ENCODE peak calls at places on chromosomes 6 and 20, in four cellular contexts. One of them, this sample, is unnamed.

GRCh38 chr6:111590209-111590955 is 15.3 kb downstream of the TRAF3IP2 start:
- DNase-seq in pancreas: no peak
- DNase-seq in K562: no peak
- DNase-seq in naive thymus-derived CD4-positive, alpha-beta T cell: no peak
- DNase-seq in this sample: no peak

GRCh38 chr6:113082691-113083090 is 735.6 kb downstream of the RFPL4B start:
- DNase-seq in pancreas: no peak
- DNase-seq in K562: no peak
- DNase-seq in naive thymus-derived CD4-positive, alpha-beta T cell: no peak
- DNase-seq in this sample: no peak

GRCh38 chr6:168244961-168245551 is 74.5 kb downstream of the DACT2 start:
- DNase-seq in pancreas: no peak
- DNase-seq in K562: no peak
- DNase-seq in naive thymus-derived CD4-positive, alpha-beta T cell: no peak
- DNase-seq in this sample: no peak

GRCh38 chr6:134245041-134245440 is 72.9 kb downstream of the SGK1 start:
- DNase-seq in pancreas: no peak
- DNase-seq in K562: no peak
- DNase-seq in naive thymus-derived CD4-positive, alpha-beta T cell: no peak
- DNase-seq in this sample: no peak

GRCh38 chr20:45095753-45096371 is 5.1 kb downstream of the KCNS1 start:
- DNase-seq in pancreas: no peak
- DNase-seq in K562: peak; percentile 64
- DNase-seq in naive thymus-derived CD4-positive, alpha-beta T cell: peak; percentile 58
- DNase-seq in this sample: peak; percentile 75

GRCh38 chr6:8215631-8216030 is 113.3 kb upstream of the EEF1E1 start:
- DNase-seq in pancreas: no peak
- DNase-seq in K562: no peak
- DNase-seq in naive thymus-derived CD4-positive, alpha-beta T cell: no peak
- DNase-seq in this sample: no peak

GRCh38 chr6:149897855-149898744 is at the start of gene RAET1E:
- DNase-seq in pancreas: no peak
- DNase-seq in K562: no peak
- DNase-seq in naive thymus-derived CD4-positive, alpha-beta T cell: no peak
- DNase-seq in this sample: no peak

GRCh38 chr6:134619789-134620188 is 301.9 kb upstream of the SGK1 start:
- DNase-seq in pancreas: no peak
- DNase-seq in K562: no peak
- DNase-seq in naive thymus-derived CD4-positive, alpha-beta T cell: no peak
- DNase-seq in this sample: no peak

GRCh38 chr6:87929843-87930288 is 117.8 kb upstream of the SPACA1 start:
- DNase-seq in pancreas: peak; percentile 68
- DNase-seq in K562: peak; percentile 66
- DNase-seq in naive thymus-derived CD4-positive, alpha-beta T cell: peak; percentile 43
- DNase-seq in this sample: peak; percentile 61

GRCh38 chr20:11992426-11992825 is 74.7 kb downstream of the BTBD3 start:
- DNase-seq in pancreas: no peak
- DNase-seq in K562: no peak
- DNase-seq in naive thymus-derived CD4-positive, alpha-beta T cell: no peak
- DNase-seq in this sample: no peak

GRCh38 chr20:61639200-61639599 is 387.1 kb downstream of the CDH4 start:
- DNase-seq in pancreas: no peak
- DNase-seq in K562: no peak
- DNase-seq in naive thymus-derived CD4-positive, alpha-beta T cell: no peak
- DNase-seq in this sample: no peak

GRCh38 chr6:25882066-25882496 is 8.0 kb upstream of the SLC17A3 start:
- DNase-seq in pancreas: peak; percentile 65
- DNase-seq in K562: no peak
- DNase-seq in naive thymus-derived CD4-positive, alpha-beta T cell: no peak
- DNase-seq in this sample: peak; percentile 31

GRCh38 chr20:61161649-61162210 is 90.3 kb upstream of the CDH4 start:
- DNase-seq in pancreas: no peak
- DNase-seq in K562: no peak
- DNase-seq in naive thymus-derived CD4-positive, alpha-beta T cell: no peak
- DNase-seq in this sample: no peak

GRCh38 chr6:100504786-100505737 is 40.3 kb upstream of the SIM1 start:
- DNase-seq in pancreas: no peak
- DNase-seq in K562: no peak
- DNase-seq in naive thymus-derived CD4-positive, alpha-beta T cell: no peak
- DNase-seq in this sample: no peak

GRCh38 chr6:25138024-25138696 is 141.0 kb upstream of the CARMIL1 start:
- DNase-seq in pancreas: no peak
- DNase-seq in K562: no peak
- DNase-seq in naive thymus-derived CD4-positive, alpha-beta T cell: peak; percentile 65
- DNase-seq in this sample: peak; percentile 76

GRCh38 chr6:157075549-157076426 is 247.5 kb downstream of the TMEM242 start:
- DNase-seq in pancreas: no peak
- DNase-seq in K562: no peak
- DNase-seq in naive thymus-derived CD4-positive, alpha-beta T cell: no peak
- DNase-seq in this sample: no peak

DNA sequence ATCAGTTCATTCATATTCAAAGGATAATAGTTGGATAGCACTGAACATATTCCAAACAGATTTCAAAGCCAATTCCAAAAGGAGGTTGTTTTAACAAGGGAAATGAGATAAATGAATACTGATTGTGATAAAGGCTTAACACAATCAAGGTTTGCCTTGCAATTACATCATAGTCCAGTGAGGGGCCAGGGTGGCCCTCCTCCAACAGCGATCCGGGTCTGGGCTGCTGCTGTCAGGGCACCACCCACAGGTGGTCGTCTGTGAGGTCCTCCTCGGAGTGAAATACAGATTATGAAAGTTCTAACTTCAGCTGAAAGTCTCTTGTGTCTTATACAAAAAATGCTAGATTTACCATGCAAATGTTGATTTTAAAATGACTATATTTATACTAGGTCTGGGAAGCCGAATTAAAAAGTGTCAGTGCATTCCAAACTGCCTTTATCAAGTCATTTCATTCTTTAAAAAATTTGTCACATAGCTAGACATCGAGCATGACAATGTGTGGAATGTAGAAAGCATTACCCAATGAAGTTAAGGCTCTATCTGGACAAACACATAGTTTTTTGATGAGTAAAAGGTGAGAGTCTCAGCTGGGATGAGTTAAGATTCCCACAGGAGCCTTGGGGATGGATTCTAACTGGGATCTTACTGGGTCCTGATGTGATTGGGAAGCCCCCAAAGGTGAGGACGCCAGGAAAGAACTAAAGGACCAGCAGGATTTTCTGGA is 65.9 kb upstream of the SLC22A23 start:
- DNase-seq in pancreas: no peak
- DNase-seq in K562: no peak
- DNase-seq in naive thymus-derived CD4-positive, alpha-beta T cell: no peak
- DNase-seq in this sample: no peak
- H3K4me1 ChIP-seq in pancreas: no peaks in the 10 kb centered on the region
- H3K4me1 ChIP-seq in K562: peaks cover 3% of the 10 kb centered on the region
- H3K4me1 ChIP-seq in naive thymus-derived CD4-positive, alpha-beta T cell: no peaks in the 10 kb centered on the region
- H3K4me1 ChIP-seq in this sample: no peaks in the 10 kb centered on the region

GRCh38 chr6:36955671-36956070 is 1.1 kb downstream of the PI16 start:
- DNase-seq in pancreas: no peak
- DNase-seq in K562: no peak
- DNase-seq in naive thymus-derived CD4-positive, alpha-beta T cell: no peak
- DNase-seq in this sample: no peak

GRCh38 chr6:36954262-36954931 is at the start of gene PI16:
- DNase-seq in pancreas: no peak
- DNase-seq in K562: peak; percentile 76
- DNase-seq in naive thymus-derived CD4-positive, alpha-beta T cell: no peak
- DNase-seq in this sample: no peak

GRCh38 chr6:36956111-36956820 is 1.7 kb downstream of the PI16 start:
- DNase-seq in pancreas: no peak
- DNase-seq in K562: no peak
- DNase-seq in naive thymus-derived CD4-positive, alpha-beta T cell: no peak
- DNase-seq in this sample: no peak

GRCh38 chr6:36953931-36954261 is 642 bp upstream of the PI16 start:
- DNase-seq in pancreas: no peak
- DNase-seq in K562: no peak
- DNase-seq in naive thymus-derived CD4-positive, alpha-beta T cell: no peak
- DNase-seq in this sample: no peak

GRCh38 chr6:36955136-36955535 is 598 bp downstream of the PI16 start:
- DNase-seq in pancreas: peak; percentile 30
- DNase-seq in K562: no peak
- DNase-seq in naive thymus-derived CD4-positive, alpha-beta T cell: no peak
- DNase-seq in this sample: no peak
- H3K4me3 ChIP-seq in pancreas: no peak overlapping the region
- H3K4me3 ChIP-seq in K562: no peak overlapping the region
- H3K4me3 ChIP-seq in naive thymus-derived CD4-positive, alpha-beta T cell: peak overlapping the region; percentile 12
- H3K4me3 ChIP-seq in this sample: no peak overlapping the region

DNA sequence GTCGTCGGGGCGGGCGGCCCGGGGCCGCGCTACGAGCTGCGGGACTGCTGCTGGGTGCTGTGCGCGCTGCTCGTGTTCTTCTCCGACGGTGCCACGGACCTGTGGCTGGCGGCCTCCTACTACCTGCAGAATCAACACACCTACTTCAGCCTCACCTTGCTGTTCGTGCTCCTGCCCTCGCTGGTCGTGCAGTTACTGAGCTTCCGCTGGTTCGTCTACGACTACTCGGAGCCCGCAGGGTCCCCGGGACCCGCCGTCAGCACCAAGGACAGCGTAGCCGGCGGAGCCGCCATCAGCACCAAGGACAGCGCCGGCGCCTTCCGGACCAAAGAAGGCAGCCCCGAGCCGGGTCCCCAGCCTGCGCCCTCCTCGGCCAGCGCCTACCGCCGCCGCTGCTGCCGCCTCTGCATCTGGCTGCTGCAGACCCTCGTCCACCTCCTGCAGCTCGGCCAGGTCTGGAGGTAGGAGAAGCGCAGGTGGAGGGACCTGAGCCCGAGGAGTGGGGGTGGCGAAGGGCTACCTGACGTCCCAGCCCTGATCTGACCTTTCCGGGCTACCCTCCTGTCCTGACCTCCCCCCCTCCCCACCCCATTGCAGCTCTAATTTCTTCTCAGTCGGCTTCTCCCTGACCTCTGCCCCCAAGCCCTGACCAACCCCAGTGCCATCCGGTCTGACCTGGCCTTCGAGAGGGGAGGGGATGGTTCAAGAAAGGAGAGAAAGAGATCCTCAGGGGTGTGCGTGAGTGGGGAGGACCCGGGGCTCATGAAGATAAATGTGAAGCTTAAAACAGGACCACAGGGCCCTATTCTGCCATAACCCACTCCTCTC is 562 bp downstream of the XKR7 start:
- DNase-seq in pancreas: peak; percentile 89
- DNase-seq in K562: peak; percentile 96
- DNase-seq in naive thymus-derived CD4-positive, alpha-beta T cell: peak; percentile 80
- DNase-seq in this sample: peak; percentile 82
- H3K27me3 ChIP-seq in pancreas: no peaks in the 10 kb centered on the region
- H3K27me3 ChIP-seq in K562: peaks cover 27% of the 10 kb centered on the region
- H3K27me3 ChIP-seq in naive thymus-derived CD4-positive, alpha-beta T cell: peaks cover 5% of the 10 kb centered on the region
- H3K27me3 ChIP-seq in this sample: peaks cover 11% of the 10 kb centered on the region

DNA sequence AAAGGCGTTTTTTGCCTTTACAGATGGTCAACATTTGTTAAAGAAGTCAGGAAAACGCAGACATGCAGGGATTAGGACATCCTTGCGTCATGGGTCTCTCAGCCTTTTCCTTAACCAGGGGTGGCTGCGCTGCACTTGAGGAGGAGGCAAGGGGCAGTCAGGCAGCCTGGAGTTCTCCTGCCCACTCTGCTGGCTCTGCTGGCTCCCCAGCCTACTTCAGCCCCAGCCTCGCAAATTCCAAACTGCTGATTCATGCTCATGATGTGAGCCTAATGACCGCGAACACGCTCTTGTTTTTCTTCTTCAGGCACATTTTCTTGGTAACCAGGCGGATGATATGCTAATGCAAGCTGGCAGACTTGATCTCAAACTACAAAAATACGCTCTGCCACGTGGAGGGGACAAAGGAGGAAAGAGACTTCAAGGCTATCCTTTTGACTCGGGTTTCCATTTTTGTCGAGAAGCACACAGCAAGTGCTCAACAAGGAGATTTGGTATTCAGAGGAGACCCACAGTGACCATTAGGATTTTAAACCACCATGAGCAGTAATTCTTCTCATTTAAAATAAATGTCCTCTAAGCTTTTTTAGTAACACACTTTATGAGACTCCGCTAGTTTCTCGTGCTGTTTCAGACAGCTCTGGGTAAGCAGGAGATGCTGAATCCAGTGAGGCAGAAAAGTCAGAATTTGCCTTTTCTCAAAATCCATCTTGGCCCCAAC is 290.2 kb upstream of the STXBP5 start:
- DNase-seq in pancreas: peak; percentile 56
- DNase-seq in K562: peak; percentile 77
- DNase-seq in naive thymus-derived CD4-positive, alpha-beta T cell: no peak
- DNase-seq in this sample: no peak
- H3K4me1 ChIP-seq in pancreas: no peaks in the 10 kb centered on the region
- H3K4me1 ChIP-seq in K562: peaks cover 4% of the 10 kb centered on the region
- H3K4me1 ChIP-seq in naive thymus-derived CD4-positive, alpha-beta T cell: no peaks in the 10 kb centered on the region
- H3K4me1 ChIP-seq in this sample: no peaks in the 10 kb centered on the region

DNA sequence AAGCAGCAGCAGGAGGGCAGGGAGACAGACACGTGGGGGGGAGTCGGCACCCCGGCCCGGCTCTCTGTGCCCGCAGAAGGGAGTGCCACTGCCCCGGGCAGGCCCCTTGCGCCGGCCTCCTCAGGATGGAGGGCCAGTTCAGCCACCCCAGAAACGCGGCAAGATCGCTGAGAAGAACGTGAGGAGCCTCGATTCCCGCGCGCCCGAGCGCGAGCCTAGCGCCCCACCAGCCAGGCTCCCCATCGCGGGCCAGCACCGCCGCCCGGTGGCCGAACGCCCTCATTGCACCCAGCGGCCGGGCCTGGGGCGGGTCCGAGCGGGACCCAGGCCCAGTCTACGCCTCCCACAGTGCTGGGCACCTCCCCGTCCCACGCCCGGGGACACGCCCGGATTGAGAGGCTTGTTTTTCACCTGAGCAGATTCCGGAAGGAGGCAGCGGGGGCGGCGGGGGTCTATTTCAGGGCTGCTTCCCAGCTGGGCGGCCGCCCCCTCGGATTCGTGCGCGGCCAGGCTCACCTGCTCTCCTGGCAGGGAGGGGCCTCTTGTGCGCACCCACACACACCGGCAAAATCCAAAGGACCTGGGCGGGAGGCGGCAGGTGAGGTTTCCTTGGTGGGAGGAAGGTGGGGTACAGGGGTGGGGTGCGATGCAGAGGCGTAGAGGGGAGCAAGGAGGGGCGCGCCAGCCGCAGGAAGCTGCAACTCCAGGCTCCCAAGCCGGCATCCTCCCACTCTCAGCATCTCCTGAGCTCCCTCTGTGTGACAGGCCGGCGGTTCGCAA is 9.0 kb upstream of the GRM4 start:
- DNase-seq in pancreas: peak; percentile 89
- DNase-seq in K562: peak; percentile 97
- DNase-seq in naive thymus-derived CD4-positive, alpha-beta T cell: peak; percentile 63
- DNase-seq in this sample: peak; percentile 61
- H3K4me3 ChIP-seq in pancreas: no peak overlapping the region
- H3K4me3 ChIP-seq in K562: no peak overlapping the region
- H3K4me3 ChIP-seq in naive thymus-derived CD4-positive, alpha-beta T cell: peak overlapping the region; percentile 37
- H3K4me3 ChIP-seq in this sample: peak overlapping the region; percentile 20

This sample was measured in CD8-positive, alpha-beta T cell.